ENCODE peak calls at places on chromosomes 12 and 14, in eight cellular contexts. N is ovary, E is HCT116, P is A549, T is adrenal gland, M is suprapubic skin, R is tibial nerve, Y is transverse colon. G is an unnamed sample.

GRCh38 chr12:103840399-103840880 is 594 bp downstream of the NT5DC3 start:
- DNase-seq in Y (peak), N (peak), E (no peak), R (no peak), M (no peak), P (peak), T (peak), G (peak)

GRCh38 chr12:103100226-103100866 is 142.9 kb downstream of the ASCL1 start:
- DNase-seq in M (no peak), P (no peak), R (no peak), Y (no peak), N (no peak), T (no peak), E (no peak), G (no peak)

GRCh38 chr14:55206175-55206574 is 14.8 kb upstream of the DLGAP5 start:
- DNase-seq in N (no peak), R (no peak), M (no peak), Y (no peak), E (no peak), T (no peak), P (no peak), G (no peak)

GRCh38 chr14:53608369-53608768 is 348.3 kb downstream of the BMP4 start:
- DNase-seq in E (peak), T (no peak), N (no peak), R (no peak), M (peak), P (peak), Y (peak), G (peak)

GRCh38 chr12:132689227-132689626 is 1.8 kb downstream of the PXMP2 start:
- DNase-seq in T (no peak), R (no peak), N (no peak), E (no peak), P (no peak), M (no peak), Y (peak), G (peak)

GRCh38 chr14:104865069-104865630 is at the start of gene CEP170B:
- DNase-seq in R (no peak), M (peak), P (peak), E (no peak), T (no peak), N (peak), Y (no peak), G (peak)

GRCh38 chr14:22796087-22796707 is 19.0 kb downstream of the SLC7A7 start:
- DNase-seq in N (no peak), Y (no peak), R (no peak), E (no peak), T (no peak), P (no peak), M (no peak), G (no peak)

GRCh38 chr14:72855913-72856312 is 38.0 kb downstream of the DPF3 start:
- DNase-seq in T (no peak), R (no peak), Y (peak), N (no peak), P (no peak), E (no peak), M (no peak), G (no peak)

GRCh38 chr14:73888460-73888725 is 1.7 kb downstream of the ZNF410 start:
- DNase-seq in E (no peak), Y (no peak), N (no peak), P (no peak), T (no peak), M (no peak), R (no peak), G (no peak)

GRCh38 chr12:3712209-3712992 is 40.5 kb downstream of the CRACR2A start:
- DNase-seq in Y (no peak), R (no peak), M (no peak), T (no peak), P (no peak), E (no peak), N (no peak), G (no peak)

GRCh38 chr14:91413547-91414474 is 3.8 kb downstream of the CCDC88C start:
- DNase-seq in T (no peak), M (no peak), R (no peak), Y (peak), E (no peak), P (no peak), N (no peak), G (peak)

GRCh38 chr14:43540948-43541347 is 966.1 kb downstream of the FSCB start:
- DNase-seq in Y (no peak), M (no peak), R (no peak), N (no peak), E (no peak), P (peak), T (no peak), G (no peak)

GRCh38 chr12:108645686-108646596 is 12.2 kb upstream of the SELPLG start:
- DNase-seq in R (no peak), N (no peak), M (peak), P (no peak), T (peak), Y (no peak), E (no peak), G (no peak)

GRCh38 chr12:13561923-13562322 is 365.4 kb downstream of the EMP1 start:
- DNase-seq in R (no peak), T (no peak), E (no peak), P (no peak), M (no peak), Y (no peak), N (no peak), G (no peak)

GRCh38 chr12:127457726-127458125 is 809.2 kb upstream of the TMEM132C start:
- DNase-seq in R (no peak), Y (no peak), E (no peak), N (no peak), T (no peak), P (no peak), M (no peak), G (no peak)

GRCh38 chr12:47270782-47271664 is 191.3 kb upstream of the AMIGO2 start:
- DNase-seq in N (no peak), M (no peak), P (peak), E (peak), T (no peak), Y (no peak), R (no peak), G (no peak)

GRCh38 chr12:52884526-52885293 is 20.2 kb downstream of the KRT8 start:
- DNase-seq in R (peak), E (no peak), N (peak), P (peak), T (peak), M (no peak), Y (peak), G (peak)

GRCh38 chr12:18799561-18799960 is 61.6 kb downstream of the CAPZA3 start:
- DNase-seq in N (no peak), P (no peak), T (no peak), Y (no peak), R (no peak), M (no peak), E (no peak), G (no peak)

GRCh38 chr12:111942557-111942956 is 70.4 kb downstream of the TMEM116 start:
- DNase-seq in N (no peak), P (no peak), Y (peak), R (no peak), M (no peak), T (peak), E (no peak), G (no peak)

GRCh38 chr12:116002890-116003536 is 274.5 kb downstream of the MED13L start:
- DNase-seq in N (no peak), T (no peak), Y (no peak), M (no peak), R (peak), P (no peak), E (no peak), G (no peak)

GRCh38 chr14:69288001-69288771 is 28.2 kb downstream of the GALNT16 start:
- DNase-seq in M (no peak), E (no peak), N (peak), R (peak), T (peak), P (peak), Y (peak), G (no peak)

GRCh38 chr12:90460681-90461080 is 494.3 kb downstream of the CCER1 start:
- DNase-seq in E (no peak), R (no peak), M (no peak), T (no peak), Y (no peak), N (no peak), P (no peak), G (no peak)

GRCh38 chr12:26090853-26091510 is 33.9 kb downstream of the BHLHE41 start:
- DNase-seq in M (no peak), T (no peak), N (no peak), P (no peak), Y (no peak), E (no peak), R (no peak), G (no peak)

GRCh38 chr12:69553626-69554248 is 31.5 kb upstream of the CCT2 start:
- DNase-seq in R (no peak), M (no peak), E (no peak), N (no peak), Y (no peak), T (no peak), P (no peak), G (no peak)

GRCh38 chr14:74548881-74549280 is 55.3 kb downstream of the ISCA2 start:
- DNase-seq in Y (no peak), R (peak), P (no peak), N (no peak), M (peak), T (no peak), E (no peak), G (no peak)

GRCh38 chr14:66476964-66477363 is 9.2 kb upstream of the CCDC196 start:
- DNase-seq in R (no peak), T (no peak), E (no peak), N (no peak), P (no peak), M (no peak), Y (no peak), G (no peak)

GRCh38 chr14:94313991-94314655 is 9.0 kb downstream of the SERPINA6 start:
- DNase-seq in T (no peak), P (no peak), M (no peak), N (no peak), E (no peak), R (peak), Y (no peak), G (no peak)

GRCh38 chr12:112850343-112850742 is 56.4 kb upstream of the OAS1 start:
- DNase-seq in Y (no peak), P (no peak), R (no peak), T (no peak), M (no peak), E (no peak), N (no peak), G (no peak)

GRCh38 chr12:1466481-1467260 is 127.7 kb downstream of the FBXL14 start:
- DNase-seq in E (no peak), R (no peak), T (no peak), P (no peak), Y (no peak), M (no peak), N (no peak), G (no peak)

GRCh38 chr12:1469063-1469462 is 125.3 kb downstream of the FBXL14 start:
- DNase-seq in R (no peak), P (no peak), E (no peak), M (no peak), N (no peak), T (no peak), Y (no peak), G (no peak)

GRCh38 chr12:1463073-1463905 is 131.1 kb downstream of the FBXL14 start:
- DNase-seq in T (no peak), R (no peak), P (no peak), M (no peak), N (no peak), E (no peak), Y (no peak), G (no peak)

GRCh38 chr12:1464925-1465324 is 129.5 kb downstream of the FBXL14 start:
- DNase-seq in P (no peak), Y (no peak), R (no peak), T (no peak), E (no peak), M (no peak), N (no peak), G (no peak)

DNA sequence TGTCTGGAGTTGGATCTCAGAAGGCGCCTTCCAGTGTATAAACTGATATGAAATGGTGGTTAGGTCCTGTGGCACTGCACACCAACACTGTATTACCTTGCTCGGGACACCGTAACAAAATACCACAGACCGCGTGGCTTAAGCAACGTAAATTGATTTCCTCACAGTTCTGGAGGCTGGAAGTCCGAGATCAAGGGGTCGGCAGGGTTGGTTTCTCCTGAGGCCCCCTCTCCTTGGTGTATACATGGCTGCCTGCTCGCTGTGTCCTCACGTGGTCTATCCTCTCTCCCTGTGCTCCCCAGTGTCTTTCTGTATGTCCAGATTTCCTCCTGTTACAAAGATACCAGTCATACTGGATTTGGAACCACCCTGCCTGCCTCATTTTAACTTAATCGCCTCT is 128.4 kb downstream of the FBXL14 start:
- DNase-seq in N (no peak), P (no peak), T (no peak), M (no peak), E (no peak), Y (no peak), R (no peak), G (no peak)
- TF ChIP-seq POLR2A in N (no peak), P (no peak), T (no peak), M (no peak), E (no peak), Y (no peak), R (no peak), G (no peak)

GRCh38 chr12:34300376-34301250 is 278.3 kb downstream of the ALG10 start:
- DNase-seq in T (no peak), E (no peak), P (no peak), R (no peak), M (peak), Y (no peak), N (no peak), G (no peak)
- TF ChIP-seq POLR2A in T (no peak), E (no peak), P (no peak), R (no peak), M (no peak), Y (no peak), N (no peak), G (no peak)

DNA sequence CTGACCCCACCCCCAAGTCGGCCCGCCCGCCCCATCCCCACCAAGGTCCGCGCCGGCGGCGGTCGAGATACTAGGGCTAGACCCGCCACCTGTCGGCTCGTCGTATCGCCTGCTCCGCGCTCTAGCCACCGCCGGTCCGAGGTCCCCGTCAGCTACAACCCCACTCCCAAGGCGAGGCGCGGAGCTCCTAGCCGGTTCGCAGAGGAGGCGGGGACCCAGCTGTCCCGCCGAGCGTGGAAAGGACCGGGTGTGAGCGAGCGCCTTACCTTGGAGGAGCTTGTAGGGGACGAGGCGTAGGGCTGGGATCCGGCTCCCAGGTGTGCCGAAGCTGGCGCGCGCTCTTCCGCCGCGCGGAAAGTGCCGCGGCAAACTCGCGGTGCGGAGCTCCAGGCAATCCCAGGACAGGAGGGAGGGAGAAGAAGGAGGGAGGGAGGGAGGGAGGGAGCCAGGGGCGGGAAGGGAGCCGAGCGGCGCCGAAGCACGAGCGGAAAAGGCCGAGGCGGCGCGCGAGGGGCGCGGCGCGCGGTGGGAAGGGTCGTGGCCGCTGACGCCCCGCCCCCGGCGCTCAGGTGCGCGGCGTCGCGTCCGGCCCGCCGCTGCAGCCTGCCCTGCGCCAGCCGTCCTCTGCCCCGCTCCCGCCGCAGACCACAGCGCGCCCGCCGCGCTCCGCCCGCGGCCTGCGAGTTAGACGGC is at the start of gene PAWR:
- DNase-seq in Y (peak), N (peak), R (peak), T (peak), E (peak), P (peak), M (peak), G (peak)
- TF ChIP-seq POLR2A in Y (peak), N (no peak), R (no peak), T (peak), E (peak), P (peak), M (no peak), G (peak)

DNA sequence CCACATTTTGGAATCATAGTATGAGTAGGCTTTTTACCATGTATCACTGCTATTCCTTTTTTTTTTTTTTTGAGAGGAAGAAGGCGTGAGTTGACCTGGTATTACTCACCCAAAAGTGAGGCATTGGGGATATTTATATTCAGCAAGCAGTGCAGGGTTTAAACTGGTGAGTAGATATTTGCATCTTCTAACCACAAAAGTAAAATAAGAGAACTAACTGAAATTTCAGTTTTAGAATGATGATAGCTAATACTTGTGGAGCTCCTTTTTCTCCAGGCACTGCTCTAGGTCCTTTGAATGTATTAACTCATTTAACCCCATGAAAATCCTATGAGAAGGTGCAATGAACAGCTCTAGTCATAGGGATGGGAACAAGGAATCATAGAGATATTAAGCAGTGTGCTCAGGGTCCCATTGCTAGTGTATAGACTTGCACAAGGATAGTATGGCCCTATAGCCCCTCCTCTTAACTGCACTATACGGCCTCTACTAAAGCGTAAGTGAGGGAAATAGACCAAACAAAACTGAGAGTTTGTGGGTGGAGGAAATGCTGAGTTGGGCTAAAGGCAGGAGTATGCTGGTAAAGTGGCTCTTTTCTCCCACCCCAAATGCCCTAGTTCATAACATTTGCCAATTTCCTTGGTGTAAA is 104.3 kb upstream of the MAX start:
- DNase-seq in M (no peak), R (no peak), T (no peak), Y (no peak), N (no peak), P (no peak), E (no peak), G (no peak)
- TF ChIP-seq POLR2A in M (no peak), R (no peak), T (no peak), Y (no peak), N (no peak), P (no peak), E (no peak), G (no peak)

DNA sequence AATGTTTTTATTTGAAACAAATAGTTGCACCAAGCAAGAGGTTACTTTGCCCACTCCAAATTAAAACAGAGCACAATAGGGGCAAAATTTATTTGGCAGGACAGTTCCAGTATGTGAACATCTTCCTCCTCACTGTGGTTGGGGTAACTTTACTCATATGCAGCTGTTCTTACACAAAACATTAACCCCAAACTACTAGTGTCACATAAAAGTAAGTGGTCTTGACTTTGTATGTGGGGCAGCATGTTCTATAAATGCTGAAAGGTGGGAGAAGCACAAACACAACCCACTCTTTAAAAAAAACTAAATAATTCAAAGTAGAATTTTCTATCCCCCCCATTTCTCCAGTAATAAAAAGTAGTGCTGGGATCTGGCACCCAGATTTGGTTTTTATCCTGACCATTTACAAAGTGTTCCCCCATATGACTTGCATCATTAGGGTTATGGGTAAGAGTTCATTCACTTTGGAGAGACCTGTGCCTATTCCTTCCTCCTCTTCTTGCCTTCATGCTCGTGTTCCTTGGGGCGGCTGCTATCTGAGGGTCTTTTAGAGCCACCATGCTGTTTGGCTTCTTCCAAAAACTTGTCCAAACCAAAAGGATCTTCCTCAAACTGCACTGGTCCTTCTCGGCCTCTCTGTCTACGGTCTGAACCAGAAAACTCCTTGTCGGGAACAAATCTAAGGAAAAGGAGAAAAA is 9.9 kb downstream of the SLIRP start:
- DNase-seq in Y (no peak), T (no peak), N (no peak), M (no peak), E (no peak), R (no peak), P (no peak), G (no peak)
- TF ChIP-seq POLR2A in Y (no peak), T (no peak), N (no peak), M (no peak), E (no peak), R (no peak), P (no peak), G (no peak)

GRCh38 chr12:67268896-67269631 is at the start of gene CAND1:
- DNase-seq in M (peak), P (peak), Y (peak), R (peak), T (peak), N (peak), E (peak), G (peak)
- TF ChIP-seq POLR2A in M (peak), P (peak), Y (peak), R (peak), T (peak), N (peak), E (peak), G (peak)

DNA sequence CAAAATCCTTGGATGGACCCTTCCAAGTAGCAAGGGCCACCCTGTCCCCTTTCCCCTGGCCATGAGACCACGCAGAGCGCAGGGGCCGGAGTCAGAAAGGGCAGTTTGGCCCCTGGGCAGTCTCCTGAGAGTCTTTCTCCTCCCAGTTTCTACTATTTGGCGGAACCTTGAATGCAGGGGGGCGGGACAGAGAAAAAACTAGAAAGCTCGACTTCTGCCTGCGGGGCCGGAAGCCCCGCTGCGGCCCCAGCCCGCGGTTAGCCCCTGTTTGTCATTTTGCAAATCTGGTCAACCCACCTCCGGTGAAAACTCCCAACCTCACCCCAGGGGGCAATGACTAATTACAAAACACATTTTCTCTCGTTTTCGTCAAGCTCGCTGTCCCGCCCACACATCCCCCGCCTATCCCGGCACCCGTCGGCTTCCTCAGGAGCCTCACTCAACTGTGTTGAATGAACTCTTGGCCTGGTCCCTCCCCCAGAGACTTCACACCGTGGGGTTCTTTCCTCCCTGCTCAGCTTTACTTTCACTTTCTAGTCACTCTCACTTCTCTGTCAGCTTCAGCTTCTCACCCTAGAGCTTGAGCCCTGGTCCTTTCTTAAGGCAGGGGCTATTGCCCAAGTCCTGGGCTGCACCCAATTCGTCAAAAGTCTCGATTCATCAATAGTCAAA is 66.7 kb downstream of the IRF2BPL start:
- DNase-seq in N (peak), T (peak), R (peak), E (peak), Y (peak), M (peak), P (peak), G (peak)
- TF ChIP-seq POLR2A in N (no peak), T (peak), R (no peak), E (peak), Y (no peak), M (no peak), P (no peak), G (no peak)